ENCODE peak calls at places on chromosomes 13 and 19, in eight cellular contexts. B is left lung, Z is transverse colon, U is HFF-Myc, L is NB4, I is WERI-Rb-1, R is A549, F is brain microvascular endothelial cell. T is an unnamed sample.

GRCh38 chr19:32318884-32319520 is 26.4 kb upstream of the ZNF507 start:
- DNase-seq in B (no peak), Z (no peak), U (no peak), L (peak), I (peak), R (peak), F (no peak), T (peak)

GRCh38 chr13:77184455-77184854 is 142.4 kb downstream of the MYCBP2 start:
- DNase-seq in B (no peak), Z (no peak), U (no peak), L (peak), I (no peak), R (no peak), F (no peak), T (peak)

GRCh38 chr19:5131031-5131865 is 162.3 kb downstream of the KDM4B start:
- DNase-seq in B (no peak), Z (peak), U (no peak), L (peak), I (no peak), R (no peak), F (no peak), T (no peak)

GRCh38 chr19:22532388-22533310 is 101.5 kb upstream of the ZNF492 start:
- DNase-seq in B (peak), Z (peak), U (no peak), L (peak), I (no peak), R (no peak), F (no peak), T (no peak)

GRCh38 chr19:17244618-17245534 is 843 bp downstream of the NR2F6 start:
- DNase-seq in B (peak), Z (peak), U (no peak), L (peak), I (no peak), R (no peak), F (no peak), T (no peak)

GRCh38 chr13:41603917-41604316 is 146.6 kb downstream of the RGCC start:
- DNase-seq in B (no peak), Z (no peak), U (peak), L (peak), I (no peak), R (peak), F (peak), T (peak)

GRCh38 chr19:42111811-42112210 is 20.4 kb downstream of the POU2F2 start:
- DNase-seq in B (no peak), Z (no peak), U (no peak), L (no peak), I (no peak), R (no peak), F (no peak), T (no peak)

GRCh38 chr19:48501446-48501960 is 10.1 kb downstream of the LMTK3 start:
- DNase-seq in B (peak), Z (peak), U (no peak), L (no peak), I (peak), R (no peak), F (no peak), T (no peak)

GRCh38 chr19:11324079-11324661 is 15.3 kb downstream of the RAB3D start:
- DNase-seq in B (peak), Z (peak), U (peak), L (peak), I (no peak), R (peak), F (peak), T (peak)

GRCh38 chr13:94305463-94305862 is 174.0 kb downstream of the DCT start:
- DNase-seq in B (no peak), Z (no peak), U (peak), L (no peak), I (no peak), R (peak), F (peak), T (peak)

GRCh38 chr19:4697304-4697703 is 26.3 kb downstream of the DPP9 start:
- DNase-seq in B (no peak), Z (no peak), U (no peak), L (no peak), I (no peak), R (no peak), F (no peak), T (no peak)

GRCh38 chr19:37779139-37780035 is at the start of gene ZNF573:
- DNase-seq in B (peak), Z (peak), U (peak), L (peak), I (peak), R (peak), F (peak), T (peak)

GRCh38 chr13:81142306-81142999 is 801.5 kb upstream of the SPRY2 start:
- DNase-seq in B (no peak), Z (no peak), U (no peak), L (no peak), I (no peak), R (no peak), F (no peak), T (no peak)

GRCh38 chr19:16566161-16566560 is 6.1 kb downstream of the SLC35E1 start:
- DNase-seq in B (no peak), Z (peak), U (no peak), L (no peak), I (no peak), R (no peak), F (no peak), T (no peak)

GRCh38 chr19:48120505-48120904 is 9.9 kb upstream of the PLA2G4C start:
- DNase-seq in B (no peak), Z (no peak), U (no peak), L (no peak), I (no peak), R (peak), F (peak), T (no peak)

GRCh38 chr13:78593652-78594494 is 9.5 kb downstream of the POU4F1 start:
- DNase-seq in B (no peak), Z (no peak), U (no peak), L (no peak), I (no peak), R (no peak), F (no peak), T (no peak)

GRCh38 chr19:38003427-38004099 is 96.6 kb downstream of the SIPA1L3 start:
- DNase-seq in B (peak), Z (peak), U (peak), L (peak), I (peak), R (no peak), F (peak), T (peak)

GRCh38 chr13:29526741-29527140 is 68.7 kb downstream of the SLC7A1 start:
- DNase-seq in B (no peak), Z (no peak), U (no peak), L (no peak), I (no peak), R (no peak), F (no peak), T (no peak)

GRCh38 chr13:43390101-43390500 is 366.7 kb downstream of the DNAJC15 start:
- DNase-seq in B (no peak), Z (no peak), U (no peak), L (no peak), I (no peak), R (no peak), F (no peak), T (no peak)

GRCh38 chr19:7748756-7749155 is 1.4 kb upstream of the CD209 start:
- DNase-seq in B (no peak), Z (no peak), U (no peak), L (peak), I (no peak), R (peak), F (no peak), T (peak)

GRCh38 chr13:35514801-35515502 is 38.5 kb upstream of the MAB21L1 start:
- DNase-seq in B (no peak), Z (no peak), U (no peak), L (no peak), I (no peak), R (no peak), F (no peak), T (no peak)

GRCh38 chr19:283395-283794 is 7.8 kb downstream of the PLPP2 start:
- DNase-seq in B (no peak), Z (no peak), U (no peak), L (no peak), I (no peak), R (no peak), F (no peak), T (no peak)
- TF ChIP-seq CTCF in B (no peak), Z (no peak), U (no peak), L (no peak), I (no peak), R (no peak), F (no peak), T (no peak)

GRCh38 chr13:48110930-48111721 is 16.2 kb upstream of the MED4 start:
- DNase-seq in B (no peak), Z (no peak), U (no peak), L (no peak), I (no peak), R (no peak), F (no peak), T (peak)

GRCh38 chr13:48108106-48108505 is 13.2 kb upstream of the MED4 start:
- DNase-seq in B (no peak), Z (no peak), U (no peak), L (no peak), I (no peak), R (no peak), F (no peak), T (no peak)

GRCh38 chr13:48112896-48113525 is 18.1 kb upstream of the MED4 start:
- DNase-seq in B (no peak), Z (no peak), U (no peak), L (no peak), I (no peak), R (no peak), F (peak), T (no peak)

DNA sequence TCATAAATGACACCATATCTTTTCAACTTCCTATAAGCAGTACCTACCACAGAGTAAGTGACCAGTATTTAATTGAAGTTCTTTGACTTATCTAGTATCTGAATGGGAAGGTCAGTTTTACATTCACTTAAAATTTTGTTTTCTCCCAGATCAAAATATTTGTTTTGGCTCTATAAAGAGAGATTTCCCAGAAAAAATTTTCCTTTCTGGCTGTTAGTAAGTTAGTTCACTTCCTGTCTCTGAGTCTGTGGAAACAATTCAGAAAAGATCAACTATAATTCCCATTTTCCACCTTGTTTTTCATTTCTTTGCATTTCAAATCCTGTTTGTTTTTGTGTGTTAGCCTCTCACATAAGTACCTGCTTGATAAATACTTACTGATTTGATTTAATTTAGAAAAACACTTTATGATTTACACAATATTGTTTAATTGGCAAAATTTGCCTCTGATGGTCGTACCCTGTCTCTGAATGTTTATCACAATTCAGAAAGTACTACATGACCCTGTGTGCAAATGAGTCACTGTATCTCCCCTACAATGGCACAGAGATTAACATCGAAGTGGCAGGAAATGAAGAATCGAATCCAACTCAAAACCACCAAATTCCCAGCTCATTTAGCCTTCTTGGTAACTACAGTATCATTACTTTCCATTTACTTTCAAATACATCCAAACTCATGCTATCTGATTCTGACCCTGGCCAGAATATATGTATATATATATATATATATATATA is 15.4 kb upstream of the MED4 start:
- DNase-seq in B (no peak), Z (no peak), U (no peak), L (no peak), I (no peak), R (no peak), F (no peak), T (peak)
- H3K4me3 ChIP-seq in B (no peak), Z (no peak), U (no peak), L (no peak), I (no peak), R (no peak), F (no peak), T (peak)

GRCh38 chr13:86567119-86567518 is 767.9 kb upstream of the SLITRK6 start:
- DNase-seq in B (no peak), Z (no peak), U (no peak), L (no peak), I (no peak), R (no peak), F (no peak), T (no peak)
- TF ChIP-seq CTCF in B (no peak), Z (no peak), U (peak), L (no peak), I (no peak), R (no peak), F (peak), T (no peak)

DNA sequence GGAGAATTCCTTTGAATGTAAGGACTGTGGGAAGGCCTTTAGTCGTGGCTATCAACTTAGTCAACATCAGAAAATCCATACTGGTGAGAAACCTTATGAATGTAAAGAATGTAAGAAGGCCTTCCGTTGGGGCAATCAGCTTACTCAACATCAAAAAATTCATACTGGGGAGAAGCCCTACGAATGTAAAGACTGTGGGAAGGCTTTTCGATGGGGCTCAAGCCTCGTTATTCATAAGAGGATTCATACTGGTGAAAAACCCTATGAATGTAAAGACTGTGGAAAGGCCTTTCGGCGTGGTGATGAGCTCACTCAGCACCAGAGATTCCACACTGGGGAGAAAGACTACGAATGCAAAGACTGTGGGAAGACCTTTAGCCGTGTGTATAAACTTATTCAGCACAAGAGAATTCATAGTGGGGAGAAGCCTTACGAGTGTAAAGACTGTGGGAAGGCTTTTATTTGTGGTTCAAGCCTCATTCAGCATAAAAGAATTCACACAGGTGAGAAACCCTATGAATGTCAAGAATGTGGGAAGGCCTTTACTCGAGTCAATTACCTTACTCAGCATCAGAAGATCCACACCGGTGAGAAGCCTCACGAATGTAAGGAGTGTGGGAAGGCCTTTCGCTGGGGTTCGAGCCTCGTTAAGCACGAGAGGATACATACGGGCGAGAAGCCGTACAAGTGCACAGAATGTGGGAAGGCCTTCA is 39.2 kb downstream of the ZNF331 start:
- DNase-seq in B (no peak), Z (no peak), U (no peak), L (no peak), I (no peak), R (no peak), F (no peak), T (no peak)
- H3K4me3 ChIP-seq in B (no peak), Z (no peak), U (no peak), L (no peak), I (no peak), R (no peak), F (no peak), T (no peak)

GRCh38 chr19:46018729-46019251 is 4.1 kb downstream of the PGLYRP1 start:
- DNase-seq in B (peak), Z (no peak), U (no peak), L (peak), I (no peak), R (no peak), F (no peak), T (no peak)

GRCh38 chr19:46017874-46018675 is 4.8 kb downstream of the PGLYRP1 start:
- DNase-seq in B (no peak), Z (no peak), U (no peak), L (peak), I (no peak), R (no peak), F (no peak), T (no peak)

GRCh38 chr19:46015961-46016425 is 6.9 kb downstream of the PGLYRP1 start:
- DNase-seq in B (no peak), Z (no peak), U (no peak), L (peak), I (no peak), R (peak), F (no peak), T (no peak)

GRCh38 chr19:46016426-46017094 is 6.3 kb downstream of the PGLYRP1 start:
- DNase-seq in B (peak), Z (peak), U (no peak), L (peak), I (peak), R (peak), F (peak), T (peak)

DNA sequence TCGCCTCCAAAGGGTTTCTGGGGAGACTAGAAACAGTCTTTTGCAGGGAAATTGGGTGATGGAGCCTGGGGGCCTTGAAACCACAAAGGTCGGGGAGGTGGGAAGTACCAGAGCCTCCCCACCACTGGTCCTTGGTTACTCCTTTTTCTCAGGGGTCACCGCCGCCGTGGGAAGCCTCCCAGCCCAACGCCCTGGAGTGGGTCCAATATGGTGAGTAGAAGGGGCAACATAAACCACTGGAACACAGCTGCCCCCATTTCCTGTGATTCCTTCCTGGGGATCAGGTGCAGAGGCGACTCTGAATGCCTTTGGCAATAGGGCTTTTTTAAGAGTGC is 5.8 kb downstream of the PGLYRP1 start:
- DNase-seq in B (no peak), Z (no peak), U (no peak), L (no peak), I (no peak), R (no peak), F (no peak), T (no peak)
- TF ChIP-seq CTCF in B (peak), Z (peak), U (no peak), L (no peak), I (no peak), R (no peak), F (no peak), T (no peak)

DNA sequence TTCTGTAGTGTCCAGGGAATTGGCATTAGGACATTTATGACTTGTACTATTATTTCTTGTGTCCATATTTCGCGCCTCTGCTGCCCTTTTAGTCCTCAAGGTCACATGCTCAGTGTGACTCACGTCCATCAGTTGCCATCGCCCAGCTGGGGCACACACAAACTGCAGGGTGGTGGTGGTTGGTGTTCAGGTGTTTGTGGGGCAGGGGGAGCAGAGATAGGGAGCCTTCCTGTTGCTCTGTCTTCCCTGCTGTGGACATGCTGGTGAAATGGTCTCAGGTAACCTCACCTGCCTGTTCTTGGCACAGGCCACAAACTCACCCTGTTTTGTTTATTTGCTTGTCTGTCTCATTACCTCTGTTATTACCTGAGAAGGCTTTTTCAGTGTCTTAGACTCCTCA is 22.4 kb downstream of the PRR12 start:
- DNase-seq in B (no peak), Z (no peak), U (no peak), L (no peak), I (no peak), R (peak), F (peak), T (no peak)
- H3K4me3 ChIP-seq in B (no peak), Z (no peak), U (no peak), L (no peak), I (no peak), R (no peak), F (no peak), T (no peak)

GRCh38 chr19:2054763-2055162 is 3.7 kb upstream of the MKNK2 start:
- DNase-seq in B (no peak), Z (peak), U (no peak), L (no peak), I (no peak), R (no peak), F (no peak), T (no peak)

GRCh38 chr19:2053601-2054389 is 2.8 kb upstream of the MKNK2 start:
- DNase-seq in B (peak), Z (peak), U (no peak), L (no peak), I (no peak), R (no peak), F (no peak), T (peak)

GRCh38 chr19:2057484-2058469 is 6.7 kb upstream of the MKNK2 start:
- DNase-seq in B (no peak), Z (peak), U (no peak), L (no peak), I (no peak), R (no peak), F (no peak), T (no peak)

GRCh38 chr19:2056810-2057192 is 5.8 kb upstream of the MKNK2 start:
- DNase-seq in B (no peak), Z (no peak), U (no peak), L (no peak), I (no peak), R (no peak), F (no peak), T (no peak)

DNA sequence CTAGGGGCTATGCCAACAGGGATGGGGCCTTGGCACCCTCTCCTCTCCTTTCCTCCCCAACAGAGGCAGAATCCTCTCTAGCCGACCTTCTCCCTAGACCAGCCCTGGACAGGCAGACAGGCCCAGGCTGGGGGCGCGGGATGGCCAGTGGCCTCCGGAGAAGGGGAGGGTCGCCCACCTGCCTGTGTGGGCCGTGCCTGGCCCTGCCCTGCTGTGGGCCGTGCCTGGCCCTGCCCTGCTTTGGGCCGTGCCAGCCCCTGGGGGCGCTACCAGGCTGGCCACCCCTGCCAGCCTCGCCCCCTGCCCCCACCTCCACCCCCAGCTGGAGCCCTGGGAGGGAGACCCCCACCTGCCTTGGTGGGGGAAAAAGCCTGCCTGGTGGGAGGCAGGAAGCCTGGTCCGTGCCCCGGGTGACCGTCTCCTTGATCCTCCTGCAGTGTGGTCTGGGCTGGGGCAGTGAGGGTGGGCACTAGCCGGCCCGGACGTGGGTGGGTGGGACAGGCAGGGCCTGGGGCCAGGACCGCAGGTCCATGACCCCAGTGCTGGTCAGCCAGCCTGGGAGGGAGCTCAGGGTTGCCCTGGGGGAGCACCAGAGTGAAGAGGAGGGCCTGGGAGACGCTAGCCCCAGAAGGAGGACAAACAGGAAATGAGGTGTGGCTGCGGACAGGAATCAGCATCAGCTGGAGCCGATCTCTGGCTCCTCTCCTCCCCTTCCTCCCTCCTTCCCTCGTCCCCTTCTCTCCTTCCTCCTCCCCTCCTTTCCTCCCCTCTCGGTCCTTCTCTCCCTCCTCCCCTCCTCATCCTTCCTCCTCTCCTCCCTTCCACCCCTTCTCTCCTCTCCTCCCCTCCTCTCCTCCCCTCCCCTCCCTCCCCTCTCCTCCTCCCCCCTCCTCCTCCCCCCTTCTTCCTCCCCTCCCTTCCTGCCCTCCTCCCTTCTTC is 5.1 kb upstream of the MKNK2 start:
- DNase-seq in B (no peak), Z (peak), U (peak), L (no peak), I (no peak), R (peak), F (no peak), T (peak)
- TF ChIP-seq CTCF in B (no peak), Z (no peak), U (no peak), L (no peak), I (no peak), R (peak), F (peak), T (no peak)